ENCODE peak calls at places on chromosomes 12 and 14, in six cellular contexts. O is gastrocnemius medialis, U is H1, L is stomach, S is IMR-90, G is spleen. I is an unnamed sample.
A peak's percentile ranks its signal among the peaks of the same experiment; 100 is the strongest.

GRCh38 chr14:71372411-71372838 is 465.2 kb downstream of the PCNX1 start:
- DNase-seq in O (no peak), U (no peak), L (no peak), S (peak; percentile 88), G (no peak), I (no peak)

GRCh38 chr12:15001733-15002471 is 29.1 kb downstream of the PDE6H start:
- DNase-seq in O (peak; percentile 12), U (peak; percentile 33), L (peak; percentile 34), S (peak; percentile 21), G (peak; percentile 73), I (no peak)

GRCh38 chr14:70789361-70789760 is 20.0 kb downstream of the MAP3K9 start:
- DNase-seq in O (no peak), U (no peak), L (no peak), S (peak; percentile 70), G (no peak), I (no peak)

GRCh38 chr14:105087963-105088811 is 23.0 kb upstream of the GPR132 start:
- DNase-seq in O (no peak), U (no peak), L (peak; percentile 23), S (peak; percentile 74), G (peak; percentile 81), I (peak; percentile 51)

GRCh38 chr12:39846971-39847661 is 227.5 kb upstream of the ABCD2 start:
- DNase-seq in O (no peak), U (no peak), L (no peak), S (peak; percentile 42), G (no peak), I (no peak)

GRCh38 chr12:31324845-31325523 is 966 bp downstream of the SINHCAF start:
- DNase-seq in O (peak; percentile 8), U (no peak), L (peak; percentile 55), S (peak; percentile 49), G (peak; percentile 92), I (peak; percentile 69)

GRCh38 chr12:40921563-40922163 is 229.4 kb downstream of the CNTN1 start:
- DNase-seq in O (no peak), U (no peak), L (no peak), S (peak; percentile 19), G (no peak), I (peak; percentile 35)

GRCh38 chr14:69997849-69998248 is 118.6 kb downstream of the SMOC1 start:
- DNase-seq in O (no peak), U (no peak), L (peak; percentile 65), S (peak; percentile 96), G (no peak), I (no peak)

GRCh38 chr14:51828017-51828797 is 32.2 kb upstream of the GNG2 start:
- DNase-seq in O (no peak), U (no peak), L (peak; percentile 34), S (peak; percentile 62), G (peak; percentile 90), I (peak; percentile 97)

GRCh38 chr12:102371177-102371576 is 109.2 kb downstream of the IGF1 start:
- DNase-seq in O (no peak), U (no peak), L (no peak), S (no peak), G (no peak), I (no peak)

DNA sequence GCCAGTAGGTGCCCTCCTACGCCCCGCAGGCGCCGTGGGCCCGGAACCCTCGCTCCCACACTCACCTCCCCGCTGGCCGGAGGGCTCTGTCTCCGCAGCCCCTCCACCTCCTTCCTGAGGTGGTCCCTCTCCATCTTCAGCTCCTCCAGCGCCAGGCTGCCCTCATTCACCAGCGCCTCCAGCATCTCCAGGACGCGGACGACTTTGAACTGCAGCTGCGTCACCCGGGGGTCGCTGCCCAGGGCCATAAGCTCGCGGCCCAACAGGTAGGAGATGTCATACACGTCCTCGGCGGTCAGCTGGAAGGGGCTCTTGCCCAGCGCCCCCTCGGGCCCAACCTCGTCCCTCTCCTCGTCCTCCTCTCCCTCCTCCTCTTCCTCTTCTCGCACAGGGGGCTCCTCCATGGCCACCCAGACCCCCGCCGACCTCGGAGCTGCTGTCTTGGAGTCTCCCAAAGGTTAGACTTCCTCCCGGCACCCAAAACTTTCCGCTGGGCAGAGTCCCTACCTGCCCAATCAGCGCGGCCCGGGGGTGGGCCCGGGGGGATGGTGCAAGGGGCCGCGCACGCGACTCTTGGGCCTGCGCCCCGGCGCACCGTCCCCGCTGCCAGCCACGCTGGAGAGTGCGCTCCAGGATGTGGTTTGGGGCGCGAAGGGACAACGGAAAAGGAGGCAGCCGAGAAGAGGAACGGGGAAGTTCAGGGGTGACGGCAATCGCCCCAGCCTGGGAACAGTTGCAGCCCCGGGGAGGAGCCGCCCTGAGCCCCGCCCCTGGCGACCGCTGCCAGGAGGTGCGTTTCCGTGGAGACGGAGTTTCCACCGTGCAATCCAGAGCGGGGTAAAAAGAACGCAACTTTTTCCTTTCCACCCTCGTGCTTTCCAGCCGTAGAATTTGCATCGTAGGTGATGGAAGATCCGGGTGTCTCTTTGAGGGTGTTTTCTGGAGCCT is at the start of gene RILPL2:
- DNase-seq in O (peak; percentile 68), U (no peak), L (peak; percentile 91), S (peak; percentile 65), G (peak; percentile 98), I (peak; percentile 100)
- TF ChIP-seq POLR2A in O (peak; percentile 44), U (no peak), L (no peak), S (no peak), G (peak; percentile 70), I (peak; percentile 80)

GRCh38 chr12:117472983-117473382 is 111.6 kb upstream of the NOS1 start:
- DNase-seq in O (no peak), U (peak; percentile 36), L (no peak), S (no peak), G (peak; percentile 30), I (no peak)

GRCh38 chr12:117470804-117471203 is 109.4 kb upstream of the NOS1 start:
- DNase-seq in O (no peak), U (no peak), L (no peak), S (no peak), G (no peak), I (peak; percentile 37)

GRCh38 chr12:117468016-117468415 is 106.6 kb upstream of the NOS1 start:
- DNase-seq in O (no peak), U (no peak), L (no peak), S (no peak), G (no peak), I (no peak)

GRCh38 chr12:117466677-117467362 is 105.4 kb upstream of the NOS1 start:
- DNase-seq in O (no peak), U (no peak), L (no peak), S (no peak), G (no peak), I (no peak)

GRCh38 chr12:117469883-117470483 is 108.6 kb upstream of the NOS1 start:
- DNase-seq in O (no peak), U (no peak), L (no peak), S (no peak), G (no peak), I (no peak)
- TF ChIP-seq CTCF in O (no peak), U (no peak), L (no peak), S (no peak), G (no peak), I (no peak)

GRCh38 chr14:35404496-35405303 is at the start of gene NFKBIA:
- DNase-seq in O (peak; percentile 86), U (no peak), L (peak; percentile 93), S (peak; percentile 88), G (peak; percentile 98), I (peak; percentile 94)
- TF ChIP-seq POLR2A in O (peak; percentile 99), U (no peak), L (peak; percentile 48), S (peak; percentile 99), G (peak; percentile 99), I (peak; percentile 84)

DNA sequence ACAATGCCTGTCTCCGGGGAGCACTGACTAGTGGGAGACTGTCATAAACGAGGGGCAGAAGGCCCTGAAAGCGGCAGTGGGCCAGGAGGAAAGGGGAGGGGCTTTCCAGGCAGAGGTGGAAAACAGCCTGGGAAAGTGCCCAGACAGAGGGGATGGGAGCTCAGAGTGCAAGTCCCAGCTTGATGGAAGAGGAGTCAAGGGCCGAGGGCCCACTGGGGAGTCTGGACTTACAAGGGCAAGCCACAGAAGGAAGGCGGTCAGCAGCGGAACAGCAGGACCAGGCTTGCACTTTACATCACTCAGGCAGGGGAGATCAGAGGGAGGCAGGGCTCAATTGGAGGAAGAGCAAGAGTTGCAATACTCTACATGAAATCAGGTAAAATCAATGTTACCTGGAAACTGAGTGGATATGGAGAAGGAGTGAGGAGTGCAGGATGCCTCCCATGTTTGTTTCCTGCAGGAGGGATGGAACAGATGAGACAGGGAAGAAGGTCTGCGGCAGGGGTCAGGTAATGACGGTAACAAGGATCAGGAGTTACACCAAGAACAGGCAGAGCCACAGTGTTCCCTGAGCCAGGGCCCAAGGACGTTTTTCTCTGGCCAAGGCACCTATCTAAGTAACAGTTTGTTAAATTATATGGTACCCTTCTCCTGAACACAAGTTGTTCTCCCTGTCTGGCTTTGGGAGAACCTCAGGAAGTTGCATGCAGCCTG is 23.8 kb downstream of the PXN start:
- DNase-seq in O (no peak), U (no peak), L (no peak), S (no peak), G (no peak), I (no peak)
- TF ChIP-seq CTCF in O (no peak), U (no peak), L (no peak), S (no peak), G (no peak), I (no peak)

DNA sequence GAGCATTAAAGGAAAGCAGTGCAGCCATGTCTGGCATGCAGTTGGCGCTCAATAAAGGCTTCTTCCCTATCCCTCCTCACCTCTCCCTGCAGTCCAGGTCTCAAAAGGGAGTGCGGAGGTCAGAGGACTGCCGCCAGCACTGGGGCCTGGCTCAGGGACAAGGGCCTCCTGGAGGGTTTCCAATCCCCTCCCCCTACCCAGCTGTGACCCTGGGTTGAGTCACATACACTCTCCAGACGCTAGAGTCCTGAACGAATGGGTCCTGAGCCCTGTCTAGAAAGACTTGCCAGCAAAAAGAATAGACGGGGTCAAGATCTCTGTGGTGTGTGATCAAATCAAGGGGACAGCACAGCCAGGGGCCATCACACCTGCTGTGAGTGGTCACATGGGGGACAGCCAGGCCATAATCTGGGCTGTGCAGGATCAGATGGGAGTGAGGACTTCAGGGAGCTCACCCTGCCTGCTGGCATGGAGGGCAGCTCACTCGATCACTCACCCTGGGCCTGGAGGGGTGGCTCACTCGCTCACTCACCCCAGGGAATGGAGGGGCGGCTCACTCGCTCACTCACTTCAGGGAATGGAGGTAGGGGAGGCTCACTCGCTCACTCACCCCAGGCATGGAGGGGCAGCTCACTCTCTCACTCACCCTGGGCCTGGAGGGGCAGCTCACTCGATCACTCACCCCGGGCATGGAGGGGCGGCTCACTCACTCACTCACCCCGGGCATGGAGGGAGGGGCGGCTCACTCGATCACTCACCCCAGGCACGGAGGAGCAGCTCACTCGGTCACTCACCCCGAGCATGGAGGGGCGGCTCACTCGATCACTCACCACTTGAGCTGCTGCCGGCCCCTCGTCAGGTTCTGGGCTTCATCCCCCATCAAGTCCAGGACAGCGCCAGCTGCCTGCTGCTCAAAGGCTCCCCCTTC is 12.8 kb downstream of the CFAP73 start:
- DNase-seq in O (no peak), U (no peak), L (no peak), S (peak; percentile 50), G (no peak), I (no peak)
- TF ChIP-seq POLR2A in O (no peak), U (no peak), L (no peak), S (no peak), G (no peak), I (no peak)